ENCODE peak calls at places on chromosomes 4 and X, in seven cellular contexts. R is tibial artery; W is CD8-positive, alpha-beta T cell; O is heart right ventricle; C is hepatocyte; Z is A549; V is mucosa of descending colon. Q is an unnamed sample.
A peak's percentile ranks its signal among the peaks of the same experiment; 100 is the strongest.

GRCh38 chr4:39637572-39638357 is 900 bp downstream of the SMIM14 start:
- DNase-seq in O (peak; percentile 53), C (peak; percentile 73), Z (no peak), V (peak; percentile 73), R (peak; percentile 55), W (peak; percentile 3), Q (peak; percentile 63)

GRCh38 chrX:42565739-42566138 is 212.2 kb downstream of the PPP1R2C start:
- DNase-seq in R (no peak), Z (no peak), W (no peak), O (no peak), C (no peak), V (no peak), Q (no peak)

GRCh38 chr4:133186845-133187244 is 37.8 kb downstream of the PCDH10 start:
- DNase-seq in R (no peak), W (no peak), C (no peak), V (no peak), Z (no peak), O (no peak), Q (no peak)

GRCh38 chr4:168101026-168101425 is 8.7 kb downstream of the ANXA10 start:
- DNase-seq in R (no peak), O (no peak), W (no peak), V (no peak), C (no peak), Z (no peak), Q (no peak)

GRCh38 chrX:127037179-127037578 is 217.7 kb downstream of the PRR32 start:
- DNase-seq in R (no peak), Z (no peak), O (no peak), C (no peak), V (no peak), W (no peak), Q (no peak)

GRCh38 chr4:145326491-145326890 is 146.1 kb upstream of the OTUD4 start:
- DNase-seq in V (no peak), R (no peak), Z (no peak), C (no peak), O (no peak), W (no peak), Q (no peak)

GRCh38 chrX:154082396-154083133 is 15.0 kb downstream of the MECP2 start:
- DNase-seq in V (no peak), C (peak; percentile 29), O (no peak), R (no peak), W (no peak), Z (no peak), Q (no peak)

GRCh38 chr4:56315041-56315440 is 72.2 kb downstream of the AASDH start:
- DNase-seq in O (no peak), V (no peak), C (no peak), R (no peak), W (no peak), Z (no peak), Q (no peak)

GRCh38 chrX:2183193-2183725 is 317.5 kb downstream of the DHRSX start:
- DNase-seq in C (no peak), Z (peak; percentile 56), O (no peak), V (no peak), R (no peak), W (no peak), Q (no peak)

GRCh38 chr4:167052631-167053085 is 181.6 kb downstream of the SPOCK3 start:
- DNase-seq in O (no peak), W (no peak), C (no peak), V (no peak), Z (no peak), R (no peak), Q (no peak)

GRCh38 chr4:74327751-74328150 is 19.5 kb downstream of the EPGN start:
- DNase-seq in V (no peak), C (no peak), Z (no peak), W (no peak), O (no peak), R (no peak), Q (no peak)

GRCh38 chr4:118280501-118281218 is 72.1 kb downstream of the PRSS12 start:
- DNase-seq in V (no peak), R (no peak), Z (peak; percentile 18), W (no peak), C (peak; percentile 77), O (peak; percentile 25), Q (peak; percentile 68)

GRCh38 chr4:6491235-6491634 is 18.8 kb upstream of the PPP2R2C start:
- DNase-seq in V (no peak), O (no peak), Z (no peak), W (no peak), R (no peak), C (no peak), Q (no peak)

GRCh38 chrX:119008122-119008744 is 33.8 kb downstream of the LONRF3 start:
- DNase-seq in R (no peak), Z (peak; percentile 41), O (peak; percentile 7), C (peak; percentile 49), W (no peak), V (no peak), Q (no peak)

GRCh38 chr4:56907489-56908205 is at the start of gene REST:
- DNase-seq in C (peak; percentile 93), W (peak; percentile 74), O (peak; percentile 73), Z (peak; percentile 52), V (peak; percentile 88), R (peak; percentile 59), Q (peak; percentile 73)

GRCh38 chr4:122045533-122045932 is 93.7 kb upstream of the TRPC3 start:
- DNase-seq in C (peak; percentile 57), O (no peak), R (no peak), V (no peak), Z (no peak), W (no peak), Q (peak; percentile 88)

GRCh38 chr4:48449151-48449550 is 34.0 kb upstream of the SLC10A4 start:
- DNase-seq in R (no peak), O (no peak), W (no peak), Z (no peak), V (no peak), C (no peak), Q (no peak)

GRCh38 chrX:1661048-1661921 is 46.4 kb downstream of the ASMT start:
- DNase-seq in C (no peak), R (peak; percentile 25), O (no peak), V (peak; percentile 90), W (no peak), Z (no peak), Q (peak; percentile 51)

GRCh38 chrX:118152721-118153120 is 36.1 kb upstream of the KLHL13 start:
- DNase-seq in O (peak; percentile 14), Z (no peak), W (no peak), V (no peak), R (no peak), C (no peak), Q (no peak)

GRCh38 chrX:24371391-24371972 is 11.0 kb downstream of the SUPT20HL1 start:
- DNase-seq in O (peak; percentile 47), R (peak; percentile 62), Z (peak; percentile 37), C (peak; percentile 87), W (peak; percentile 15), V (no peak), Q (peak; percentile 44)

GRCh38 chrX:50594788-50595187 is 124.2 kb upstream of the DGKK start:
- DNase-seq in V (no peak), Z (no peak), R (no peak), W (no peak), O (peak; percentile 27), C (no peak), Q (no peak)

GRCh38 chr4:52577285-52577968 is 81.7 kb downstream of the USP46 start:
- DNase-seq in O (no peak), C (no peak), Z (no peak), R (no peak), W (no peak), V (no peak), Q (no peak)

GRCh38 chr4:139177888-139178609 is 1.0 kb upstream of the ELF2 start:
- DNase-seq in R (peak; percentile 95), C (peak; percentile 98), O (peak; percentile 94), W (peak; percentile 73), V (peak; percentile 97), Z (peak; percentile 58), Q (peak; percentile 97)

GRCh38 chr4:173051697-173052096 is 116.9 kb upstream of the GALNT7 start:
- DNase-seq in W (no peak), R (no peak), O (no peak), C (no peak), V (no peak), Z (no peak), Q (no peak)

GRCh38 chr4:15040916-15041463 is 38.7 kb downstream of the CPEB2 start:
- DNase-seq in Z (no peak), W (no peak), C (no peak), V (no peak), O (no peak), R (no peak), Q (no peak)

GRCh38 chrX:30971761-30972603 is 82.9 kb upstream of the TAB3 start:
- DNase-seq in O (peak; percentile 13), W (no peak), C (peak; percentile 65), R (no peak), Z (peak; percentile 22), V (no peak), Q (peak; percentile 35)

GRCh38 chr4:88014506-88014905 is 7.1 kb downstream of the PKD2 start:
- DNase-seq in O (no peak), Z (no peak), W (no peak), C (no peak), V (no peak), R (no peak), Q (no peak)
- H3K4me3 ChIP-seq in O (no peak overlapping the region), Z (no peak overlapping the region), W (no peak overlapping the region), C (no peak overlapping the region), V (no peak overlapping the region), R (no peak overlapping the region), Q (no peak overlapping the region)

DNA sequence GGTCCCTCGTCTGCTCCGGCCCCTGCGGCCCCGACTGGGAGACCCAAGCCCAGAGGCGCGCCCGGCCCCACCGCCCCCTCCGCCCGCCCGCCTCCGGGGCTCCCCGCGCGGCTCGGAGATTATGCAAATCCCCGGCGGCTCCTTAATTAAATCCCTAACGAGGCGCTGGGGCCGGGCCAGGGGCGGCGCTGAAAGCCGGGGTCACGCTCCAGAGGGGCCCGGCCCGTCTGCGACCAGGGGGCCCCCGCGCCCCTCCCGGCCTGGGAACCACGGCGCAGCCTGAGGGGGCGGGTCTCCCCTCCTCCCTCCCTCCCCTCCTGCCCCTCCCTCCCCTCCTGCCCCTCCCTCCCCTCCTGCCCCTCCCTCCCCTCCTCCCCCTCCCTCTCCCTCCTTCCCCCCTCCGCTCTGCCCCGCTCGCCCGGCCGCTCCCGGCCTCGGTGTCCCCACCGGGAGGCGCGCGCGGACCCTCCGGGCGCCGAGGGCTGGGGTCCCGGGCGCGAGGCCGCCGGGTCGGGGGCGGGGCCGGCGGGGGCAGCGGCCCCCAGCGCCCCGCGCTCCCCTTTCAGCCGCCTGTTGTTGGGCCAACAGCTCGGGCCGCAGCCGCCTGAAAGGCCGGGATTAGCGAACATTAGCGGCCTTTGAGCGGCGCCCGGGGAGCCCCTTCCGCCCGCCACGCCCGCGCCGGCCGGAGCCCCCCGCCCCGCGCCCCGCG is 25.9 kb upstream of the FGFR3 start:
- DNase-seq in C (peak; percentile 84), V (no peak), W (no peak), O (no peak), Z (no peak), R (no peak), Q (no peak)
- TF ChIP-seq CTCF in C (no peak), V (no peak), W (no peak), O (no peak), Z (no peak), R (no peak), Q (no peak)

GRCh38 chrX:20431486-20431885 is 164.8 kb upstream of the RPS6KA3 start:
- DNase-seq in O (no peak), C (no peak), Z (no peak), W (no peak), V (no peak), R (no peak), Q (no peak)
- H3K4me1 ChIP-seq in O (no peaks in the 10 kb centered on the region), C (no peaks in the 10 kb centered on the region), Z (peaks cover 28% of the 10 kb centered on the region), W (peaks cover 22% of the 10 kb centered on the region), V (no peaks in the 10 kb centered on the region), R (no peaks in the 10 kb centered on the region), Q (no peaks in the 10 kb centered on the region)

GRCh38 chr4:69057620-69058409 is 38.5 kb upstream of the UGT2B7 start:
- DNase-seq in O (no peak), C (peak; percentile 35), V (no peak), Z (no peak), R (no peak), W (no peak), Q (no peak)
- H3K4me3 ChIP-seq in O (no peak overlapping the region), C (no peak overlapping the region), V (no peak overlapping the region), Z (no peak overlapping the region), R (no peak overlapping the region), W (no peak overlapping the region), Q (no peak overlapping the region)